ENCODE peak calls at places on chromosomes 16 and 17, in nine cellular contexts. One of them, this sample, is unnamed. For H3K4me1, the result is how much of the 10 kb centered on the place peaks cover.

GRCh38 chr16:30557397-30557949 is 701 bp downstream of the ZNF764 start:
- DNase-seq in testis: peak
- DNase-seq in ovary: no peak
- DNase-seq in IMR-90: no peak
- DNase-seq in HCT116: no peak
- DNase-seq in breast epithelium: no peak
- DNase-seq in stomach: no peak
- DNase-seq in transverse colon: no peak
- DNase-seq in A549: no peak
- DNase-seq in this sample: no peak

GRCh38 chr16:82738699-82739098 is 111.9 kb downstream of the CDH13 start:
- DNase-seq in testis: no peak
- DNase-seq in ovary: no peak
- DNase-seq in IMR-90: peak
- DNase-seq in HCT116: no peak
- DNase-seq in breast epithelium: no peak
- DNase-seq in stomach: no peak
- DNase-seq in transverse colon: no peak
- DNase-seq in A549: no peak
- DNase-seq in this sample: no peak

GRCh38 chr16:4918790-4919210 is 18.1 kb downstream of the PPL start:
- DNase-seq in testis: no peak
- DNase-seq in ovary: no peak
- DNase-seq in IMR-90: no peak
- DNase-seq in HCT116: no peak
- DNase-seq in breast epithelium: no peak
- DNase-seq in stomach: peak
- DNase-seq in transverse colon: peak
- DNase-seq in A549: no peak
- DNase-seq in this sample: no peak

GRCh38 chr17:47941998-47942490 is 673 bp downstream of the PNPO start:
- DNase-seq in testis: no peak
- DNase-seq in ovary: no peak
- DNase-seq in IMR-90: no peak
- DNase-seq in HCT116: no peak
- DNase-seq in breast epithelium: no peak
- DNase-seq in stomach: no peak
- DNase-seq in transverse colon: no peak
- DNase-seq in A549: no peak
- DNase-seq in this sample: no peak

GRCh38 chr17:64159051-64159590 is 29.2 kb upstream of the ERN1 start:
- DNase-seq in testis: no peak
- DNase-seq in ovary: no peak
- DNase-seq in IMR-90: no peak
- DNase-seq in HCT116: no peak
- DNase-seq in breast epithelium: no peak
- DNase-seq in stomach: no peak
- DNase-seq in transverse colon: no peak
- DNase-seq in A549: no peak
- DNase-seq in this sample: no peak

GRCh38 chr17:5843366-5844026 is 226.7 kb upstream of the WSCD1 start:
- DNase-seq in testis: peak
- DNase-seq in ovary: no peak
- DNase-seq in IMR-90: no peak
- DNase-seq in HCT116: no peak
- DNase-seq in breast epithelium: no peak
- DNase-seq in stomach: no peak
- DNase-seq in transverse colon: no peak
- DNase-seq in A549: no peak
- DNase-seq in this sample: no peak

GRCh38 chr16:55917373-55917919 is 42.3 kb upstream of the CES5A start:
- DNase-seq in testis: no peak
- DNase-seq in ovary: no peak
- DNase-seq in IMR-90: no peak
- DNase-seq in HCT116: no peak
- DNase-seq in breast epithelium: no peak
- DNase-seq in stomach: no peak
- DNase-seq in transverse colon: no peak
- DNase-seq in A549: no peak
- DNase-seq in this sample: no peak

GRCh38 chr17:45648642-45649041 is 135.5 kb upstream of the CRHR1 start:
- DNase-seq in testis: no peak
- DNase-seq in ovary: no peak
- DNase-seq in IMR-90: no peak
- DNase-seq in HCT116: no peak
- DNase-seq in breast epithelium: no peak
- DNase-seq in stomach: no peak
- DNase-seq in transverse colon: no peak
- DNase-seq in A549: no peak
- DNase-seq in this sample: no peak

DNA sequence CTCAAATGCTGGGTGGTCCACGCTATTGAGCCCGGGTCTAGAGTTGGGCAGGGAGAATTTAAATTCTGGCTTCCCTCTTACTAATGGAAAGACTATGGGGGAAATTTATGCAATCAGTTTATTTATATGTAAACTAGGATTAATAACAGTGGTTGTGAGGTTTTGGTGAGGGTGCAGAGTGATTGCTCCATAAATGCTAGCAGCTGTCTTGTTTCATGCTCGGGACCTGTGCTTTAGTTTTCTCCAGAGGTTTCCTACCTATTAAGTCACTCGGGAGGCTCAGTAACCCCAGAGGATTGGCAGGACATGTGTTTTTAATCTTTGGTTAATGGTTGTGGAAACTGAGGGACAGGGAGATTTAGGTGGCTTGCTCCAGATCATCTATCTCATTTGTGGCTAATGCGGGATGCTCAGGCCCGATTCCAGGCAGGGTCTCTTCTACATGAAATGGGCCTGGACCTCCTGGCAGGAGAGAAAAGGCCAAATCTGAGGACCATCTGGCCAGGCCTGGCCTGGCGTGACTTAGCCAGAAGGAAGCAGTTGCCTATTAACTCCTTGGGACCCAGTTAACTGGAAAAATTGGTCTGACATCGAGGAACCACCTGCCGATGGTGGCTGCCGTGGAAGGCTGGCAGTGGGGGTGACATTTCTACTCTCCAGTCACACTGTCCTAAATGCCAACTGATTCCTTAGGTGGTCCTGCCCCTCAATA is 2.1 kb downstream of the PRCD start:
- DNase-seq in testis: no peak
- DNase-seq in ovary: no peak
- DNase-seq in IMR-90: no peak
- DNase-seq in HCT116: no peak
- DNase-seq in breast epithelium: no peak
- DNase-seq in stomach: no peak
- DNase-seq in transverse colon: no peak
- DNase-seq in A549: no peak
- DNase-seq in this sample: no peak
- H3K27ac ChIP-seq in testis: no peak
- H3K27ac ChIP-seq in ovary: no peak
- H3K27ac ChIP-seq in IMR-90: peak
- H3K27ac ChIP-seq in HCT116: no peak
- H3K27ac ChIP-seq in breast epithelium: no peak
- H3K27ac ChIP-seq in stomach: no peak
- H3K27ac ChIP-seq in transverse colon: peak
- H3K27ac ChIP-seq in A549: peak
- H3K27ac ChIP-seq in this sample: peak

GRCh38 chr17:19388791-19389190 is 1.8 kb upstream of the MFAP4 start:
- DNase-seq in testis: peak
- DNase-seq in ovary: no peak
- DNase-seq in IMR-90: peak
- DNase-seq in HCT116: no peak
- DNase-seq in breast epithelium: no peak
- DNase-seq in stomach: no peak
- DNase-seq in transverse colon: peak
- DNase-seq in A549: no peak
- DNase-seq in this sample: no peak

GRCh38 chr17:19387921-19388521 is 1.0 kb upstream of the MFAP4 start:
- DNase-seq in testis: no peak
- DNase-seq in ovary: no peak
- DNase-seq in IMR-90: peak
- DNase-seq in HCT116: no peak
- DNase-seq in breast epithelium: no peak
- DNase-seq in stomach: no peak
- DNase-seq in transverse colon: no peak
- DNase-seq in A549: no peak
- DNase-seq in this sample: no peak

GRCh38 chr17:19389386-19389785 is 2.4 kb upstream of the MFAP4 start:
- DNase-seq in testis: no peak
- DNase-seq in ovary: no peak
- DNase-seq in IMR-90: no peak
- DNase-seq in HCT116: no peak
- DNase-seq in breast epithelium: no peak
- DNase-seq in stomach: no peak
- DNase-seq in transverse colon: peak
- DNase-seq in A549: no peak
- DNase-seq in this sample: no peak

GRCh38 chr17:19386276-19386863 is 620 bp downstream of the MFAP4 start:
- DNase-seq in testis: peak
- DNase-seq in ovary: peak
- DNase-seq in IMR-90: peak
- DNase-seq in HCT116: no peak
- DNase-seq in breast epithelium: no peak
- DNase-seq in stomach: peak
- DNase-seq in transverse colon: peak
- DNase-seq in A549: peak
- DNase-seq in this sample: no peak

DNA sequence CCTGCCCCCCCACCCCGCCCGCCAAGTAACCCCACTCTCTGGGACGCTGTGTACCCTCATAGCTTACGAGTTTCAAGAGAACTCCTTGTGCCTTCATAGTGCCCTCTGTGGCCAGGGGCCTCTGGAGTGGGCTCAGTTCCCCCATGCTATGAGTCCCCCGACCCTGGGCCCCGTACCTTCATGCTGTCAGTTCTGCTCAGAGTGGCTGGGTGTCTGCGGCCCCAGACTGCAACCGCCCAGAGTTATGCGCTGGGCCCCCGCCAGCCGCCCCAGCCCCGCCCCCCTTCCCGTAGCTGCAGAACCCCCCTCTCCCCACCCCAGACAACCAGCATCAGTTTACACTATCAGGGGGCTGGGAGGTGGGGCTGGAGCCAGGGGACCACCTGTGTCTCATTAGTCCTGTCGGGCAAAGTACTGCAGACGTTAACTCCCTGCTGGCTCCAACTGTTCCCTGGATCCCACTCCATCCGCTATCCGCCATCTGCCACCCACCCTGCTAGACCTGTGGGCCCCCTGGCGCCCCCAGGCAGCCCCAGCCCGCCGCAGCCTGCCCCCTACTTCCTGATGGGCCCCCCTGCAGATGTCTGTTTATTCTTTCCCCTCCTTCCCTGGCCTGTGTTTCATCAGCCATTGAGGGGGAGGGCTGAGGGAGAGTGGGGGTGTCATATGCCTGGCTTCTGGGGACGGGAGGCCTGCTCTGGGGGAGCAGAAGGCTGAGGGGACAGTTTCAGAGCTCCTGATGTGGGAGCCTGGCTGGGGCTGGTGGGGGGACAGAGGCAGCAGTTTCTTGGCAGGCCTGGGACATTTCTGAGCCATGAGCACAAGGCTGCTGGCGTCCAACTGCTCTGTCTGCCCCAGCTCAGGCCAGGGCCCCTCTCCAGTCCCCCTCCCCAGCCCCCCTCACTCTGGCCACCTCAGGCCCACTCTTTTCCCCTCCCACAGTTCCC is at the start of gene MFAP4:
- DNase-seq in testis: peak
- DNase-seq in ovary: peak
- DNase-seq in IMR-90: peak
- DNase-seq in HCT116: no peak
- DNase-seq in breast epithelium: peak
- DNase-seq in stomach: no peak
- DNase-seq in transverse colon: peak
- DNase-seq in A549: no peak
- DNase-seq in this sample: no peak
- H3K4me1 ChIP-seq in testis: half or more
- H3K4me1 ChIP-seq in ovary: under half
- H3K4me1 ChIP-seq in IMR-90: half or more
- H3K4me1 ChIP-seq in HCT116: under half
- H3K4me1 ChIP-seq in breast epithelium: under half
- H3K4me1 ChIP-seq in stomach: half or more
- H3K4me1 ChIP-seq in transverse colon: under half
- H3K4me1 ChIP-seq in A549: under half
- H3K4me1 ChIP-seq in this sample: half or more

GRCh38 chr16:78485188-78485898 is 385.9 kb downstream of the WWOX start:
- DNase-seq in testis: no peak
- DNase-seq in ovary: no peak
- DNase-seq in IMR-90: no peak
- DNase-seq in HCT116: no peak
- DNase-seq in breast epithelium: no peak
- DNase-seq in stomach: no peak
- DNase-seq in transverse colon: no peak
- DNase-seq in A549: no peak
- DNase-seq in this sample: no peak

GRCh38 chr16:78483124-78483992 is 383.9 kb downstream of the WWOX start:
- DNase-seq in testis: no peak
- DNase-seq in ovary: no peak
- DNase-seq in IMR-90: no peak
- DNase-seq in HCT116: no peak
- DNase-seq in breast epithelium: no peak
- DNase-seq in stomach: no peak
- DNase-seq in transverse colon: no peak
- DNase-seq in A549: no peak
- DNase-seq in this sample: no peak

GRCh38 chr16:78487471-78487870 is 388.0 kb downstream of the WWOX start:
- DNase-seq in testis: no peak
- DNase-seq in ovary: no peak
- DNase-seq in IMR-90: no peak
- DNase-seq in HCT116: no peak
- DNase-seq in breast epithelium: no peak
- DNase-seq in stomach: no peak
- DNase-seq in transverse colon: no peak
- DNase-seq in A549: no peak
- DNase-seq in this sample: no peak

GRCh38 chr16:78485899-78486221 is 386.4 kb downstream of the WWOX start:
- DNase-seq in testis: no peak
- DNase-seq in ovary: no peak
- DNase-seq in IMR-90: no peak
- DNase-seq in HCT116: no peak
- DNase-seq in breast epithelium: no peak
- DNase-seq in stomach: no peak
- DNase-seq in transverse colon: no peak
- DNase-seq in A549: no peak
- DNase-seq in this sample: no peak

GRCh38 chr16:78484509-78485058 is 385.1 kb downstream of the WWOX start:
- DNase-seq in testis: no peak
- DNase-seq in ovary: no peak
- DNase-seq in IMR-90: no peak
- DNase-seq in HCT116: no peak
- DNase-seq in breast epithelium: no peak
- DNase-seq in stomach: no peak
- DNase-seq in transverse colon: no peak
- DNase-seq in A549: no peak
- DNase-seq in this sample: no peak
- TF ChIP-seq POLR2A in testis: no peak
- TF ChIP-seq POLR2A in ovary: no peak
- TF ChIP-seq POLR2A in IMR-90: no peak
- TF ChIP-seq POLR2A in HCT116: no peak
- TF ChIP-seq POLR2A in breast epithelium: no peak
- TF ChIP-seq POLR2A in stomach: no peak
- TF ChIP-seq POLR2A in transverse colon: no peak
- TF ChIP-seq POLR2A in A549: no peak
- TF ChIP-seq POLR2A in this sample: no peak

DNA sequence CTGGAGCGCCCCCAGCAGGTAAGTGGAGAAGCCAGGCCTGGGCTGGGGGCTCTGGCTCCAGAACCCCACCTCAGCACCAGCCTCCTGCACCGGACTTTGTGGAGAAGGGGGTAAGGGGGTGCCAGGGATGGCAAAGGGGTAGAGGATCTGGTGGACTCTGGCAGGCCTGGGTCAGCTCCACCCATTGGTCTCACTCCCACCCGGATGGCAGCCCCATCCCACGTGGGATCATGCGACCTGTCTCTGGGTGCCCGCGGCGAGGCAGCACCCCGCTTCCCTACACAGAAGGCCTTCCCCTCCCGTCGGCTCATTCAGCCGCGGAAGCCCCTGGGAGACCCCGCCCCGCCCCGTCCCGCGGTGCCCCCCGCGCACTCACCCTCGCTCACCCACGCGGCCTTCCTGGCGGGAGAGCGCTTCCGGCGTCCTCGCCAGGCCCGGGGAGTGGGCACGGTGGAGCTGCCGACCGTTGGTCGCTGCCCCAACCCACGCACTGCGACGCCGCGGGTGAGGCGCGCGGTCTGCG is 498 bp upstream of the PLEKHG4 start:
- DNase-seq in testis: peak
- DNase-seq in ovary: no peak
- DNase-seq in IMR-90: no peak
- DNase-seq in HCT116: no peak
- DNase-seq in breast epithelium: no peak
- DNase-seq in stomach: no peak
- DNase-seq in transverse colon: peak
- DNase-seq in A549: peak
- DNase-seq in this sample: no peak
- H3K27ac ChIP-seq in testis: no peak
- H3K27ac ChIP-seq in ovary: peak
- H3K27ac ChIP-seq in IMR-90: peak
- H3K27ac ChIP-seq in HCT116: peak
- H3K27ac ChIP-seq in breast epithelium: peak
- H3K27ac ChIP-seq in stomach: peak
- H3K27ac ChIP-seq in transverse colon: peak
- H3K27ac ChIP-seq in A549: peak
- H3K27ac ChIP-seq in this sample: peak

This sample was measured in esophagus squamous epithelium.